ENCODE peak calls at places on chromosomes 6 and 20, in four cellular contexts. Y is neuronal stem cell, O is lower lobe of right lung, M is hepatocyte. S is an unnamed sample.

GRCh38 chr6:45505470-45505869 is 127.7 kb upstream of the SUPT3H start:
- DNase-seq in O (no peak), M (no peak), Y (no peak), S (no peak)

GRCh38 chr20:15224199-15224598 is 886.8 kb upstream of the FLRT3 start:
- DNase-seq in M (no peak), O (no peak), Y (no peak), S (no peak)

GRCh38 chr6:150249261-150249660 is 106.4 kb downstream of the PPP1R14C start:
- DNase-seq in Y (no peak), M (no peak), O (no peak), S (no peak)

GRCh38 chr6:15386756-15387112 is 140.9 kb downstream of the JARID2 start:
- DNase-seq in Y (no peak), M (no peak), O (no peak), S (no peak)

GRCh38 chr20:44576297-44576696 is 6.1 kb upstream of the PKIG start:
- DNase-seq in M (no peak), O (no peak), Y (no peak), S (peak; percentile 45)

GRCh38 chr6:36735110-36735971 is 37.7 kb downstream of the RAB44 start:
- DNase-seq in O (peak; percentile 71), M (peak; percentile 68), Y (no peak), S (no peak)

GRCh38 chr6:90894285-90895144 is 307.6 kb upstream of the MAP3K7 start:
- DNase-seq in M (no peak), Y (no peak), O (no peak), S (no peak)

GRCh38 chr6:98547634-98548033 is 286.7 kb upstream of the POU3F2 start:
- DNase-seq in O (no peak), Y (no peak), M (peak; percentile 11), S (no peak)

GRCh38 chr6:100731411-100731810 is 149.7 kb downstream of the ASCC3 start:
- DNase-seq in O (no peak), Y (no peak), M (no peak), S (peak; percentile 13)

GRCh38 chr6:28775405-28776129 is 148.2 kb downstream of the TRIM27 start:
- DNase-seq in M (no peak), O (no peak), Y (no peak), S (no peak)

GRCh38 chr6:75290558-75290957 is 6.0 kb upstream of the TMEM30A start:
- DNase-seq in M (no peak), O (no peak), Y (no peak), S (no peak)

GRCh38 chr6:27251672-27252251 is 4.3 kb downstream of the PRSS16 start:
- DNase-seq in M (peak; percentile 93), Y (peak; percentile 87), O (peak; percentile 90), S (no peak)

GRCh38 chr20:63082308-63082938 is 75.7 kb upstream of the BHLHE23 start:
- DNase-seq in M (peak; percentile 73), O (peak; percentile 45), Y (peak; percentile 61), S (peak; percentile 77)

GRCh38 chr6:41153992-41154625 is at the start of gene TREML1:
- DNase-seq in M (no peak), O (no peak), Y (no peak), S (no peak)

GRCh38 chr20:56685879-56686278 is 56.8 kb downstream of the TFAP2C start:
- DNase-seq in Y (no peak), O (no peak), M (no peak), S (no peak)

GRCh38 chr20:56688106-56688505 is 59.0 kb downstream of the TFAP2C start:
- DNase-seq in Y (no peak), M (no peak), O (no peak), S (no peak)

GRCh38 chr20:56689852-56690485 is 60.9 kb downstream of the TFAP2C start:
- DNase-seq in M (no peak), O (no peak), Y (no peak), S (no peak)

GRCh38 chr20:56689318-56689717 is 60.2 kb downstream of the TFAP2C start:
- DNase-seq in O (no peak), Y (no peak), M (no peak), S (no peak)

GRCh38 chr20:56687061-56687460 is 58.0 kb downstream of the TFAP2C start:
- DNase-seq in Y (no peak), M (no peak), O (no peak), S (no peak)
- H3K4me1 ChIP-seq in Y (peaks cover 3% of the 10 kb centered on the region), M (no peaks in the 10 kb centered on the region), O (no peaks in the 10 kb centered on the region), S (no peaks in the 10 kb centered on the region)

GRCh38 chr6:104326173-104327001 is 533.3 kb downstream of the HACE1 start:
- DNase-seq in Y (no peak), O (no peak), M (no peak), S (no peak)
- H3K27ac ChIP-seq in Y (no peak overlapping the region), O (no peak overlapping the region), M (no peak overlapping the region), S (no peak overlapping the region)

GRCh38 chr20:3071610-3072529 is at the start of gene OXT:
- DNase-seq in M (peak; percentile 53), O (peak; percentile 65), Y (no peak), S (no peak)
- H3K4me3 ChIP-seq in M (peak within 1 kb of the TSS; percentile 42), O (peak within 1 kb of the TSS; percentile 59), Y (peak within 1 kb of the TSS; percentile 74), S (no peak within 1 kb of the TSS)

DNA sequence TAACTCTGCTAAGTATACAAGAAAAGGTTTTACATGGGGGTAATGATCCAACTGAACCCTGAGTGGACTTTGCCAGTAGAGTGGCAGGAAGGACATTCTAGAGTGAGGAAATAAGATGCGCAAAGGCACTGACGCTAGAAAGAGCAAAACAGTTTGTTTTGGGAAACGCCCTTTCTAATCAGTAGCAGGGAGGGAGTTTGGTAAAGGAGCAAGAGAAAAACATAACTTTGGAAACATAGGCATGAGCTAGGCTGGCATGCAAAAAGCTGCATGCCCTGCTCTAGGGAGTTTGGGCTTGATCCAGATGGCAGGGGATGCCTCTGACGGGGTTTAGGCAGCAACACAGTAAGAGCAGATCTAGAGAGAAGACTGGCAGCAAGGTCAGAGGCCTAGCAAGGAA is 135.2 kb downstream of the DST start:
- DNase-seq in M (no peak), Y (no peak), O (no peak), S (no peak)
- H3K4me1 ChIP-seq in M (peaks cover 15% of the 10 kb centered on the region), Y (no peaks in the 10 kb centered on the region), O (no peaks in the 10 kb centered on the region), S (no peaks in the 10 kb centered on the region)

DNA sequence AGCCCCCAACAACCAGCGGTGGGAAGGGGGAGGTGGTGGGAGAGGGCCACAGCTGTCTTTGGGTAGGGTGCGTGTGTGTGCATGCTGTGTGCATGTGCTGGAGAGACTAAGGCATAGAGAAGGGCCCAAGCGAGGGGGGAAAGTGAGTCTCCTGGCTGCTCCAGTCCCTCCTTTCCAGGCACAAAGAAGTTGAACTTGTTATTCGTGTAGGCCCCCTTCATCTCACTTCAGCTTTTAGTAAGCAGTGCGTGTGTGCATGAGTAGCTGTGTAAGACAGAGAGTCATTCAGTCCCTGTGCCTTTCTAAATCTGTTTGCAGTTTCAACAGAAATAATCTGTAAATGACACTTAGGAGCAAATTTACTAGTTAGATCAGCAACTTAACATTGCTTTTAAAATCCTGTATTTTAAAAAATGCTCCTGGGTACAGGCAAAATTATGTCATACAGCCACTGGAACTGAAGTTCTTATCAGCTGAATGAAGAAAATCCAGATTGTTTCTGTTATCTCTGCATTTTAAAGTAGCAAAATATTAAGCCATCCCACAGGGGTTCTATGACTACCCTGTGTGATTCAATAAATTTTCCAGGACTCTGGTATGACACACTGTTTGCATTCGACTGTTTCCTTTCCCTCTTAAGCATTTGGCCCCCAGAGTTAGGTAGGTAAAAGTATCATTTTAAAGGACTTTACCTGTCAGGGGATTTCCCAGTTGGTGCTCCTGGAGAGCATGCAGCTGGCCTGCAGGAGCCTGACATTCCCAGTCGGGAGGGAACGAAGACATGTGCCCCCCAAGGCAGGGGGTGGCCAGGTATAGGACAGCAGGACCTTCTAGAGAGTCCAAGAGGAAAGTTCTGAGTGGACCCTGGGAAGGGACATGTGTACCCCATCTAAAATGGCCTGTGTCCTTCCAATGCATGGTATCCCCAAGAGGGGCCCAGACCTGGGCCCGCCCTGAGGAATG is 39.0 kb downstream of the MTRES1 start:
- DNase-seq in Y (no peak), O (no peak), M (peak; percentile 35), S (no peak)
- H3K27ac ChIP-seq in Y (no peak overlapping the region), O (no peak overlapping the region), M (peak overlapping the region; percentile 81), S (no peak overlapping the region)

S was measured in SJCRH30.